ENCODE peak calls at places on chromosomes 4 and X, in ten cellular contexts. X, T, H, Z, C, A, F, G, Y and R are unnamed samples.

GRCh38 chr4:83535520-83535944 is 376 bp upstream of the GPAT3 start:
- DNase-seq in Z (peak), H (no peak), G (no peak), C (no peak), A (peak), T (no peak), X (peak), F (peak), Y (peak), R (no peak)

GRCh38 chrX:78650906-78651437 is 8.2 kb downstream of the RTL3 start:
- DNase-seq in T (no peak), H (peak), C (no peak), G (peak), Y (no peak), F (no peak), Z (no peak), X (no peak), A (no peak), R (no peak)

GRCh38 chr4:39998659-39999345 is 21.1 kb upstream of the PDS5A start:
- DNase-seq in G (no peak), F (no peak), Y (no peak), C (no peak), T (no peak), H (no peak), A (no peak), Z (no peak), X (no peak), R (no peak)

GRCh38 chrX:138775501-138775900 is 64.0 kb upstream of the FGF13 start:
- DNase-seq in Z (peak), C (no peak), G (peak), T (no peak), Y (no peak), A (no peak), X (no peak), F (no peak), H (no peak), R (peak)

GRCh38 chrX:109684136-109684535 is 48.9 kb downstream of the ACSL4 start:
- DNase-seq in C (no peak), F (no peak), H (no peak), Z (no peak), Y (no peak), T (no peak), X (no peak), A (no peak), G (no peak), R (no peak)

GRCh38 chr4:8701101-8702019 is 108.8 kb downstream of the CPZ start:
- DNase-seq in T (no peak), H (no peak), A (no peak), X (no peak), Y (no peak), F (peak), C (no peak), Z (no peak), G (no peak), R (no peak)

GRCh38 chr4:121344128-121344527 is 36.7 kb downstream of the QRFPR start:
- DNase-seq in C (no peak), T (no peak), Z (no peak), H (no peak), Y (no peak), A (no peak), X (no peak), G (no peak), F (no peak), R (no peak)

GRCh38 chr4:182192511-182193181 is 50.6 kb upstream of the TENM3 start:
- DNase-seq in H (no peak), A (no peak), G (no peak), X (peak), C (no peak), Z (no peak), Y (no peak), T (no peak), F (no peak), R (no peak)

GRCh38 chr4:137471895-137472294 is 60.4 kb downstream of the PCDH18 start:
- DNase-seq in Z (no peak), X (peak), H (no peak), A (no peak), F (no peak), G (no peak), C (no peak), T (no peak), Y (no peak), R (no peak)

GRCh38 chr4:25403699-25404098 is 26.6 kb downstream of the ANAPC4 start:
- DNase-seq in H (no peak), T (no peak), A (no peak), X (no peak), Z (no peak), C (no peak), F (no peak), G (no peak), Y (no peak), R (no peak)

GRCh38 chr4:105909699-105910340 is 14.5 kb downstream of the NPNT start:
- DNase-seq in F (no peak), G (no peak), T (no peak), H (no peak), C (no peak), A (no peak), Y (peak), X (no peak), Z (no peak), R (no peak)

GRCh38 chrX:151019837-151020236 is 36.7 kb downstream of the HMGB3 start:
- DNase-seq in H (no peak), Y (no peak), X (no peak), Z (no peak), C (no peak), T (no peak), G (peak), F (no peak), A (no peak), R (no peak)

GRCh38 chr4:138035781-138036258 is 206.3 kb downstream of the SLC7A11 start:
- DNase-seq in F (no peak), Y (peak), C (no peak), G (peak), Z (peak), A (peak), T (no peak), H (no peak), X (peak), R (no peak)

GRCh38 chr4:54400802-54401201 is 171.7 kb downstream of the PDGFRA start:
- DNase-seq in G (peak), A (no peak), F (no peak), Z (peak), Y (peak), X (no peak), C (peak), T (no peak), H (no peak), R (peak)

GRCh38 chrX:107290019-107290418 is 83.6 kb downstream of the DNAAF6 start:
- DNase-seq in A (no peak), F (no peak), T (no peak), G (no peak), X (no peak), Z (no peak), Y (no peak), C (no peak), H (no peak), R (no peak)

GRCh38 chr4:84877051-84877833 is 89.2 kb downstream of the WDFY3 start:
- DNase-seq in F (no peak), X (no peak), G (no peak), Y (no peak), Z (no peak), H (no peak), T (no peak), C (no peak), A (peak), R (no peak)

GRCh38 chr4:78293841-78294301 is 236.7 kb downstream of the FRAS1 start:
- DNase-seq in F (no peak), Y (peak), T (no peak), A (no peak), X (no peak), Z (no peak), H (no peak), C (no peak), G (peak), R (no peak)

GRCh38 chrX:154458116-154458953 is at the start of gene PLXNA3:
- DNase-seq in G (no peak), C (no peak), Z (peak), T (peak), F (peak), A (peak), H (peak), Y (peak), X (peak), R (no peak)

GRCh38 chrX:13669246-13669689 is 16.3 kb downstream of the TCEANC start:
- DNase-seq in H (peak), Z (no peak), A (no peak), G (peak), Y (peak), C (no peak), X (no peak), T (peak), F (no peak), R (no peak)

GRCh38 chr4:54165438-54165837 is 63.7 kb upstream of the PDGFRA start:
- DNase-seq in A (no peak), C (no peak), Y (no peak), Z (no peak), H (no peak), G (no peak), T (no peak), F (no peak), X (no peak), R (no peak)

GRCh38 chr4:95638920-95639501 is 90.2 kb upstream of the UNC5C start:
- DNase-seq in G (no peak), F (no peak), C (no peak), Y (no peak), H (no peak), A (no peak), X (no peak), Z (no peak), T (no peak), R (no peak)

GRCh38 chr4:31089815-31090214 is 369.6 kb downstream of the PCDH7 start:
- DNase-seq in T (no peak), G (no peak), H (no peak), Y (peak), Z (no peak), C (no peak), X (peak), A (no peak), F (no peak), R (no peak)

GRCh38 chr4:170259631-170260153 is 169.9 kb upstream of the AADAT start:
- DNase-seq in A (peak), Z (peak), X (peak), F (peak), Y (peak), C (peak), G (peak), T (no peak), H (no peak), R (peak)